ENCODE peak calls at places on chromosomes 12 and 14, in nine cellular contexts. L is stomach; O is fibroblast of lung; V is ovary; W is CD4-positive, alpha-beta memory T cell; I is CD8-positive, alpha-beta memory T cell; A is GM23248; Y is left ventricle myocardium inferior; G is neural progenitor cell. Z is an unnamed sample. For H3K4me1 and H3K36me3, the result is how much of the 10 kb centered on the place peaks cover.

GRCh38 chr12:124651508-124652273 is 84.3 kb upstream of the NCOR2 start:
- DNase-seq in I (no peak), A (no peak), W (no peak), V (peak), O (no peak), Y (no peak), G (no peak), L (no peak), Z (no peak)

GRCh38 chr12:68686595-68687521 is at the start of gene NUP107:
- DNase-seq in Y (peak), V (peak), L (peak), I (peak), G (peak), O (peak), A (peak), W (peak), Z (peak)

GRCh38 chr14:33509927-33510535 is 440.8 kb downstream of the EGLN3 start:
- DNase-seq in A (peak), V (peak), L (no peak), Y (no peak), G (no peak), W (no peak), O (peak), I (no peak), Z (no peak)

GRCh38 chr12:14741942-14742341 is 45.5 kb upstream of the GUCY2C start:
- DNase-seq in O (no peak), W (no peak), I (no peak), V (no peak), G (no peak), A (no peak), L (no peak), Y (no peak), Z (no peak)

GRCh38 chr12:68402422-68402821 is 70.3 kb upstream of the MDM1 start:
- DNase-seq in Y (no peak), A (no peak), V (no peak), L (no peak), W (no peak), I (no peak), G (no peak), O (no peak), Z (no peak)

GRCh38 chr14:105147701-105148603 is 20.6 kb downstream of the JAG2 start:
- DNase-seq in A (no peak), V (no peak), W (no peak), O (no peak), L (no peak), I (no peak), G (no peak), Y (peak), Z (peak)

GRCh38 chr12:5716221-5716620 is 228.8 kb downstream of the ANO2 start:
- DNase-seq in Y (no peak), W (no peak), V (no peak), G (no peak), O (peak), L (no peak), A (peak), I (no peak), Z (no peak)

GRCh38 chr12:12510141-12510540 is 52.5 kb downstream of the DUSP16 start:
- DNase-seq in A (peak), G (no peak), Y (no peak), O (peak), W (no peak), L (no peak), I (no peak), V (no peak), Z (no peak)

GRCh38 chr12:132887513-132888341 is at the start of gene CHFR:
- DNase-seq in I (peak), Y (peak), V (peak), A (peak), O (peak), G (peak), L (peak), W (peak), Z (peak)

GRCh38 chr12:52524241-52524897 is 4.2 kb upstream of the KRT5 start:
- DNase-seq in I (no peak), A (no peak), G (no peak), O (no peak), L (no peak), V (no peak), Y (no peak), W (no peak), Z (no peak)

GRCh38 chr12:46210835-46211439 is 57.9 kb downstream of the SLC38A1 start:
- DNase-seq in V (no peak), G (no peak), L (no peak), A (no peak), I (no peak), Y (no peak), W (no peak), O (no peak), Z (no peak)

GRCh38 chr12:117331691-117332090 is 29.7 kb downstream of the NOS1 start:
- DNase-seq in G (no peak), I (no peak), O (no peak), W (no peak), Y (no peak), V (no peak), A (no peak), L (no peak), Z (no peak)

GRCh38 chr12:117333331-117334000 is 28.0 kb downstream of the NOS1 start:
- DNase-seq in A (no peak), W (no peak), Y (no peak), L (no peak), G (no peak), I (no peak), O (no peak), V (no peak), Z (no peak)

GRCh38 chr12:117328556-117329100 is 32.8 kb downstream of the NOS1 start:
- DNase-seq in V (no peak), O (no peak), W (no peak), A (no peak), Y (no peak), I (no peak), L (no peak), G (no peak), Z (no peak)

GRCh38 chr12:117330441-117331113 is 30.8 kb downstream of the NOS1 start:
- DNase-seq in L (no peak), Y (no peak), V (no peak), W (no peak), G (no peak), A (no peak), O (no peak), I (no peak), Z (no peak)

GRCh38 chr12:117329756-117330155 is 31.7 kb downstream of the NOS1 start:
- DNase-seq in W (no peak), Y (no peak), V (no peak), I (no peak), O (no peak), A (no peak), G (no peak), L (no peak), Z (no peak)
- H3K4me1 ChIP-seq in W (under half), Y (under half), V (under half), I (under half), O (under half), A (under half), G (under half), L (under half), Z (under half)

GRCh38 chr14:63130531-63130930 is 73.7 kb upstream of the RHOJ start:
- DNase-seq in L (no peak), Y (no peak), W (no peak), G (no peak), I (no peak), A (no peak), O (no peak), V (no peak), Z (no peak)
- H3K36me3 ChIP-seq in L (under half), Y (under half), W (under half), G (under half), I (under half), A (under half), O (under half), V (under half), Z (under half)

DNA sequence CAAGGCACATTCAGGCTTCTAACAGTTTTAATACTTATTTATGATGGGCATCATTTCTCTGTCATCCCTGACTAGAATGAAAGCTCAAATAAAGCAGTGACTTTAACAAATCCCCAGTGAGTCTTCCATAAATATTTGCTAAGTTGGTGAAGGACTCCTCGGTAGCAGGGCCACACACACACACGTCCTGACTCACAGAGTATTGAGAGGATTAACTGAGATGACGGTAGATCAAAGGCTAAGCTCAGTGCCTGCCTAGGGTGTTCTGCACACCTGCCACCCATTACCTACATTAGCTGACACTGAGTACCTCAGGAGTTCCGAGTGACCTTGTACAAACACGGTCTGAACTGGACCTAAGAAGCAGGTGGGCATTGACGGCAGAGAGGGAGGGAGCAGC is 197.3 kb upstream of the SFSWAP start:
- DNase-seq in Y (no peak), L (no peak), W (no peak), G (no peak), A (no peak), I (no peak), V (no peak), O (no peak), Z (no peak)
- H3K27ac ChIP-seq in Y (no peak), L (no peak), W (no peak), G (no peak), A (no peak), I (no peak), V (no peak), O (no peak), Z (no peak)

DNA sequence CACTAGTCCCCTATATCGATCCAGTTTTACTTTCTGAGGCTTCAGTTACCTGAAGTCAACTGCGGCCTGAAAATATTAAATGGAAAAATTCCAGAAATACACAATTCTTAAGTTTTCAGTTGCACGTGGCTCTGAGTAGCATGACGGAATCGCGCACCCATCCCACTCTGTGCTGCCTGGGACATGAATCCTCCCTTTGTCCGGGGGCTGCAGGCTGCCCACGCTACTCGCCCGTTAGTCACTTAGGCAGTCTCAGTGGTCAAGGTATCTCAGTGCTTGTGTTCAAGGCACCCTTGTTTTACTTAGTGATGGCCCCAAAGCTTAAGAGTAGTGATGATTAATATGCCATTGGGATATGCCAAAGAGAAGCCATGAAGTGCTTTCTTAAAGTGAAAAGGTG is 46.6 kb downstream of the LGMN start:
- DNase-seq in G (no peak), V (no peak), W (no peak), L (no peak), O (no peak), A (no peak), Y (no peak), I (no peak), Z (no peak)
- H3K4me1 ChIP-seq in G (under half), V (under half), W (under half), L (under half), O (under half), A (under half), Y (under half), I (under half), Z (under half)

DNA sequence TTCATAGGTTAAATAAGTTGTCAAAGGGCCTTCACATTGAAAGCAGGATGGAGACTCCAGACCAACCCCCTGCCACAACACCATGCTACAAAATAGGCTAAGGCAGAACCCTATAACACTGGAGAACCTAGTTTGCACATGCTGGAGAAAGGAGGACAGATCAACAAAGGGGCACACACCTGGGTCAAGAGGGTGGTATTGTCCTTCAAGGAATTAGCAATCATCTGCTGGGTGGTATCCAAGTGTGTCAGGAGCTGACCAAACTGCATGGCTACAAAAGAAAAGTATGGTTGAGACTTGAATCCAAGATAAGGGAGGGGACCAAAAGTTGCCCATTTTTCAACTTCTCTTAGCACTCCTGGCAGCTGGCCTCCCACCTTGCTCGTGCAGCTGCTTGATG is 9.2 kb downstream of the MBD6 start:
- DNase-seq in V (no peak), A (no peak), Y (no peak), W (no peak), I (no peak), G (no peak), L (no peak), O (no peak), Z (no peak)
- H3K36me3 ChIP-seq in V (under half), A (half or more), Y (half or more), W (half or more), I (half or more), G (under half), L (half or more), O (under half), Z (half or more)

GRCh38 chr14:68961361-68961760 is 17.7 kb downstream of the ACTN1 start:
- DNase-seq in V (no peak), W (no peak), A (no peak), Y (no peak), G (no peak), I (no peak), O (no peak), L (no peak), Z (no peak)

GRCh38 chr14:68961781-68962584 is 17.1 kb downstream of the ACTN1 start:
- DNase-seq in I (no peak), W (no peak), A (peak), G (peak), V (peak), O (peak), Y (no peak), L (no peak), Z (no peak)

GRCh38 chr14:68958553-68958952 is 20.5 kb downstream of the ACTN1 start:
- DNase-seq in L (no peak), V (no peak), W (no peak), G (no peak), I (no peak), O (peak), Y (no peak), A (no peak), Z (no peak)

GRCh38 chr14:68959035-68959434 is 20.1 kb downstream of the ACTN1 start:
- DNase-seq in V (no peak), W (no peak), A (no peak), L (no peak), O (no peak), G (no peak), Y (no peak), I (no peak), Z (no peak)

GRCh38 chr14:68960123-68960522 is 19.0 kb downstream of the ACTN1 start:
- DNase-seq in L (no peak), V (no peak), I (no peak), G (no peak), W (no peak), Y (no peak), A (no peak), O (no peak), Z (no peak)
- H3K27ac ChIP-seq in L (no peak), V (no peak), I (no peak), G (no peak), W (no peak), Y (no peak), A (peak), O (no peak), Z (peak)

DNA sequence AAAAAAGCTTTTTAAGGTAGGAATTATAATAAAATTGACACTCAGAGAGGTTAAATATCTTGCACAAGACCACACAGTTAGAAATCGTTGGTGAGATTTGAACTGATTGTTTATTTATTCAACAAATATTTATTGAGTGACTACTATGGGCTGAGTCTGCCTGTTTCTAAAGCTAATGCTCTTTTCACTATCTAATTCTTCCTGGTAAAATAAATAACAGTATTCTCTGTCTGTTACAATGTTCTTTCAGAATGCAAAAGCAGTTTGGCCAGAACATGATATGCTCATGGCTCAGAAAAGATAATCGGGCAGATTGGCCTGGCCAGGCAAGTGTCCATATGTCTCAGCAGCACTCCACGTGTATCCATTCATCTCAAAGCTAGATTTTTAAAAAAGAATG is 82.0 kb downstream of the BTG1 start:
- DNase-seq in W (no peak), I (no peak), G (no peak), V (no peak), L (no peak), O (peak), Y (no peak), A (peak), Z (no peak)
- H3K4me1 ChIP-seq in W (under half), I (under half), G (under half), V (under half), L (under half), O (under half), Y (under half), A (under half), Z (under half)

GRCh38 chr12:114885501-114885900 is 201.5 kb upstream of the TBX3 start:
- DNase-seq in V (no peak), I (no peak), W (no peak), A (no peak), O (no peak), L (no peak), G (no peak), Y (no peak), Z (no peak)
- H3K36me3 ChIP-seq in V (under half), I (under half), W (under half), A (under half), O (under half), L (under half), G (under half), Y (under half), Z (under half)

DNA sequence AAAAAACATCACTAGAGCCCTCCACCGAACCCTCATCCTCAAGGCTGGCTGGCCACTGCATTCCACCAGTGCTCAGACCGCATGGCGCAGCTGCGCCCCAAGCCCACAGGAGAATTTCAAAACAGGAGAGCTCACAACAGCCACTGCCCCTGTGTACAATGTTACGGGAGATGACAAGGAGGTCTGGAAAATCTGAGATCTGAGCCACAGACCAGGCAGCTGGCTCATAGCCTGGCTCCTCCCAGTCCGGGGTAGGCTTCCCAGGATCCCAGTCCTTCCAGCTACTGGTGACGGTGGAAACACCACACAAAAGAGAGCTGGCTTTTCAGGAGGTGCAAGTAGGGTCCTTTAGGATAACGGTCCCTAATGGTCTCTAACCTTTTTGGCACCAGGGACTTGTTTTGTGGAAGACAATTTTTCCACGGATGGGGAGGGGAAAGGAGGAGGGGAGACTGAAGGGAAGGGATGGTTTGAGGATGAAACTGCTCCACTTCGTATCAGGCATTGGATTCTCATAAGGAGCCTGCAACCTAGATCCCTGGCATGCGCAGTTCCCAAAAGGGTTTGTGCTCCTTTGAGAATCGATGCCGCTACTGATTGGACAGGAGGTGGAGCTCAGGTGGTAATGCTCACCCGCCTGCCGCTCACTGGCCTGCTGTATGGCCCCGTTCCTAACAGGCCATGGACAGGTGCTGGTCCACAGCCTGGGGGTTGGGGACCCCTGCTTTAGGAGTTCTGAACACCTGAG is 23.0 kb upstream of the NRDE2 start:
- DNase-seq in G (no peak), I (no peak), O (no peak), W (no peak), V (no peak), Y (no peak), L (no peak), A (no peak), Z (no peak)
- H3K27ac ChIP-seq in G (peak), I (no peak), O (no peak), W (no peak), V (no peak), Y (no peak), L (no peak), A (no peak), Z (no peak)

Z was measured in naive thymus-derived CD4-positive, alpha-beta T cell.